ENCODE peak calls at places on chromosomes 5 and 9, in five cellular contexts. X, I, O, M and N are unnamed samples. For H3K4me1 and H3K36me3, the result is how much of the 10 kb centered on the place peaks cover.

GRCh38 chr9:1454211-1454979 is 404.2 kb downstream of the DMRT2 start:
- DNase-seq in X (no peak), I (no peak), O (no peak), M (no peak), N (no peak)

GRCh38 chr5:16539169-16539666 is 73.6 kb upstream of the ZNF622 start:
- DNase-seq in X (no peak), I (no peak), O (no peak), M (peak), N (no peak)

GRCh38 chr9:114931407-114931806 is 1.0 kb upstream of the TNFSF8 start:
- DNase-seq in X (no peak), I (no peak), O (no peak), M (no peak), N (no peak)

GRCh38 chr9:134321957-134322741 is 4.1 kb upstream of the RXRA start:
- DNase-seq in X (no peak), I (no peak), O (peak), M (no peak), N (no peak)

GRCh38 chr9:130237763-130238524 is 27.6 kb upstream of the HMCN2 start:
- DNase-seq in X (no peak), I (no peak), O (no peak), M (no peak), N (no peak)

GRCh38 chr9:3243676-3244075 is 282.1 kb downstream of the RFX3 start:
- DNase-seq in X (no peak), I (no peak), O (no peak), M (no peak), N (no peak)

GRCh38 chr5:119418782-119419101 is 33.6 kb upstream of the HSD17B4 start:
- DNase-seq in X (no peak), I (no peak), O (no peak), M (no peak), N (no peak)

GRCh38 chr9:85586684-85587083 is 155.1 kb downstream of the AGTPBP1 start:
- DNase-seq in X (no peak), I (no peak), O (no peak), M (no peak), N (no peak)

GRCh38 chr9:7976167-7976755 is 176.7 kb upstream of the DMAC1 start:
- DNase-seq in X (peak), I (no peak), O (no peak), M (no peak), N (peak)

GRCh38 chr9:27629425-27629824 is 56.1 kb upstream of the C9orf72 start:
- DNase-seq in X (no peak), I (no peak), O (no peak), M (no peak), N (no peak)

GRCh38 chr5:98905857-98906688 is 22.7 kb downstream of the CHD1 start:
- DNase-seq in X (peak), I (no peak), O (no peak), M (peak), N (no peak)

GRCh38 chr9:91966503-91966902 is 16.5 kb upstream of the ROR2 start:
- DNase-seq in X (no peak), I (no peak), O (no peak), M (no peak), N (no peak)

GRCh38 chr5:73120222-73121108 is at the start of gene TMEM171:
- DNase-seq in X (no peak), I (peak), O (peak), M (peak), N (no peak)

GRCh38 chr5:82278711-82279370 is 687 bp upstream of the RPS23 start:
- DNase-seq in X (no peak), I (no peak), O (peak), M (no peak), N (no peak)

GRCh38 chr5:181028032-181028819 is 11.8 kb upstream of the BTNL9 start:
- DNase-seq in X (no peak), I (no peak), O (peak), M (no peak), N (no peak)

GRCh38 chr9:113997610-113998009 is 80.5 kb downstream of the AMBP start:
- DNase-seq in X (no peak), I (peak), O (no peak), M (no peak), N (no peak)

GRCh38 chr9:119004618-119004990 is 364.6 kb downstream of the BRINP1 start:
- DNase-seq in X (no peak), I (peak), O (no peak), M (peak), N (no peak)

GRCh38 chr5:142015781-142016533 is 3.1 kb upstream of the GNPDA1 start:
- DNase-seq in X (peak), I (no peak), O (no peak), M (peak), N (peak)

GRCh38 chr5:71932131-71932635 is 175.1 kb upstream of the MAP1B start:
- DNase-seq in X (no peak), I (no peak), O (no peak), M (peak), N (no peak)

GRCh38 chr5:168076561-168076991 is 214.9 kb upstream of the WWC1 start:
- DNase-seq in X (no peak), I (peak), O (no peak), M (peak), N (no peak)

GRCh38 chr5:62886603-62887315 is 308.1 kb downstream of the LRRC70 start:
- DNase-seq in X (no peak), I (no peak), O (no peak), M (peak), N (no peak)

GRCh38 chr5:150203832-150204587 is 14.1 kb downstream of the SLC6A7 start:
- DNase-seq in X (no peak), I (no peak), O (no peak), M (no peak), N (no peak)
- H3K4me3 ChIP-seq in X (no peak), I (no peak), O (no peak), M (no peak), N (no peak)

GRCh38 chr9:121728916-121729315 is 77.5 kb downstream of the DAB2IP start:
- DNase-seq in X (no peak), I (no peak), O (no peak), M (no peak), N (no peak)
- H3K4me1 ChIP-seq in X (under half), I (under half), O (under half), M (under half), N (under half)

DNA sequence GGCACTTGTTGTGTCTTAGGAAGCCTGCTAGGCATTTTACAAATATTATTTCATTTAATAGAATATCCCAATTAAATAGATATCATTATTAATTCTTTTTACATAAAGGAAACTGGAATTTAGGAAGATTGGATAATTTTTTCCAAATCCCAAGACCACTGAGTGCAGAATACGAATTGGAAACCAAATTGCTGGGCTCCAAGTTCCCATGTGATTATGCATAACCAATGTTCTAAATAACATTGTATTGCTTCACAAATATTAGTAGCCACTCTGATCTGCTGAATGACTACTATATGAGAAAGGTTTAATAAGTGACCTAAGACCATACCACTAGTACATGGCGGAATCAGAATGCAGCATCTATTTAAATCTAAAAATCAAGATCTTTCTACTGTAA is 57.7 kb downstream of the ALDH1A1 start:
- DNase-seq in X (no peak), I (no peak), O (no peak), M (no peak), N (no peak)
- H3K36me3 ChIP-seq in X (under half), I (under half), O (under half), M (under half), N (under half)

DNA sequence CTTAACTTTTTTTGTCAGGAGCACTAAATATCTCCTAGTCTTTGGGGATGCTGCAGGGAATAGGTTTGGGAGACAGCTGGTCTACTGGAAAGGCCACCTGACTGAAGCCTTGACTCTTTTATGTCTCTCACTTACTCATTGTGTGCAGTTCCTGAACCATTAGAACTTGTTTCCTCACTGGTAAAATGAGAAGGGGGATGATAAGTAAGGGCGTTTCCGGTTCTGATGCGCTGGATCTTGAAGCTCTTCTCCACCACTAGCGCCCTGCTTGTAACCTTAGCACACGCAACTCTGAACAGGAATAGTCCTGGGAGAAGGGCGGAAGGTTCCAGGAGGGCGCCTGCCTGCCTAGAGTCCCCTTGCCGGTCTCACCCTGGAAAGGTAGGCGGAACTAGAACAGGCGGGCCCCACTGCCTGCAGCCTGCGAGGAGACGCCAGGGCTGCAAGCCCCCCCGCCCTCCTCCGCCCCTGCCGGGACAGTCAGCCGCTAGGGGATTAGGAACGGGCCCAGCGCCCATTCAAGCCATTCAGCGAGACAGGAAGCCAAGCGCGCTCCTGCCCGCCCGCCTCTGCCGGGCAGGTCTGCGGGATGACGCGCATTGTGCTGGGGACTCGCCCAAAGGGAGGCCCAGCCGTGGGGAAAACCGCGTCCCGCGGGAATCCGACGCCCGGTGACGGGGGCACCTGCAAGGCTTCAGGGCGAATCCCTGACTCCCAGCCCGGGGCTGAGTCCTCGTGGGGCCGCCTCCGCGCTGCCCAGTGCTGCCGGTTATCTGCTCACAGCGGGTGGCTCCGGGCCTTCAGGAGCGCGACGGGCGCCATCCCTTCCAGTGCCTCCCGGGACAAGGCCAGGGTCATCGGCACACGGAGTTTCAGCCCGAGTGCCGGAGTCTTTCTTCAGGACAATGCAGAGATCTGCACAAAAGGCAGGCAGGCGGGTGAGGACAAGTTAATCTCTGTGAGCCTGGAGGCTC is 44.0 kb upstream of the XPA start:
- DNase-seq in X (peak), I (peak), O (no peak), M (peak), N (peak)
- H3K4me3 ChIP-seq in X (no peak), I (peak), O (peak), M (peak), N (peak)

DNA sequence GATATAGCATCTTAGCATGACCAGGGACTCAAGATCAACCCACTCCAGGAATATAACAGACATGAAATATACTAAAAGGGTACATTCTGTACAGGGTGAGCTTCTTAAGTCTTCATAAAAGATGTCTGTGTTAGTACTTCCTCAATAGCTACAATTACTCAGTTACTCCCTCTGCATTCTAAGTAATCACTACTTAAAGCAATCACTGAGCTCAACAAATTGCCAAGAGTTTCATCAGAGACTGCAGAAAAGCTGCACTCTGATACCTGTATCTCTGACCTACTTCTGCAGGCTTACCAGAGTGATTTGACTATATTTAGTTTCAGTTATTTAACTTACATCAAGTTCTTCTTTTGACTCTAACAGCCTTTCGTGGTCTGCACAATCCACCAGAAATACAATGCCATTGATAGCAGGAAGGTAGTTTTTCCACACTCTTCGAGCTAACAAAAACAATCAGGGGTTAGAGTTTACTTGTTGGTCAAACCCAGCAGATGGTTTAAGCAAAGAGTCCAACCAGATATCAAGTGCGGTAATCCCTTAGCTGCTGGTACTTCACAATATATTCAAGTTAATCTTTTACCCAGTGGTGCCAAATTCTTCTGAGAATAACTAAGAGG is 23.3 kb downstream of the SAR1B start:
- DNase-seq in X (no peak), I (no peak), O (no peak), M (no peak), N (no peak)
- H3K4me1 ChIP-seq in X (under half), I (under half), O (under half), M (under half), N (under half)

GRCh38 chr9:136723989-136724388 is 11.6 kb downstream of the DIPK1B start:
- DNase-seq in X (no peak), I (no peak), O (no peak), M (no peak), N (no peak)
- H3K36me3 ChIP-seq in X (under half), I (half or more), O (under half), M (under half), N (under half)

GRCh38 chr5:146909496-146910068 is 31.0 kb upstream of the PPP2R2B start:
- DNase-seq in X (no peak), I (no peak), O (no peak), M (no peak), N (no peak)

GRCh38 chr5:146912874-146913273 is 34.3 kb upstream of the PPP2R2B start:
- DNase-seq in X (no peak), I (no peak), O (no peak), M (no peak), N (no peak)

GRCh38 chr5:146904890-146905289 is 26.3 kb upstream of the PPP2R2B start:
- DNase-seq in X (no peak), I (no peak), O (no peak), M (no peak), N (no peak)

GRCh38 chr5:146906803-146907202 is 28.2 kb upstream of the PPP2R2B start:
- DNase-seq in X (no peak), I (peak), O (no peak), M (peak), N (no peak)

DNA sequence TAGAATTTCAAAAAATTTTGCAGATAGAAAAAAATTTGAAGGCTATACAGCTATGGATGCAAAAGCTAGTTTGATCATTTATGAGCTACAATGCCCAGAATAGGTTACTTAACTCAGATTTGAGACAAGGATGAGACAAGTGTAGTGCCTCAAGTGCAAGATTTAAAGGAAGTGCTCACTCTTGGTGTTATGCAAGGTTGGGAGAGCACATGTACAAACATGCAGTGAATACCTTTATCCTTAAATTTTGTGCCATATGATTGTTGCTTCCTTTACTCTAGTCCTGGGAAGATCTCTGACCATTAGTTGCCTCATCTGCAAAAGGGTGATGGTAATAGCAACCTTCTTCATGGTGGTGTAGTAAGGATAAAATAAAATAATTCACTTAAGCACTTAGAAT is 31.7 kb upstream of the PPP2R2B start:
- DNase-seq in X (no peak), I (no peak), O (no peak), M (no peak), N (no peak)
- H3K4me3 ChIP-seq in X (no peak), I (no peak), O (no peak), M (no peak), N (no peak)

GRCh38 chr9:135724186-135724797 is 22.3 kb downstream of the KCNT1 start:
- DNase-seq in X (no peak), I (no peak), O (no peak), M (peak), N (no peak)
- H3K4me1 ChIP-seq in X (under half), I (under half), O (half or more), M (under half), N (under half)